ENCODE peak calls at places on chromosomes 12 and 14, in five cellular contexts. M, L, U, V and D are unnamed samples.

GRCh38 chr14:74049886-74050495 is 30.8 kb downstream of the BBOF1 start:
- DNase-seq in M (no peak), L (no peak), U (peak; percentile 22), V (no peak), D (no peak)

GRCh38 chr14:49549881-49550280 is 36.3 kb downstream of the RPS29 start:
- DNase-seq in M (no peak), L (no peak), U (no peak), V (peak; percentile 14), D (no peak)

GRCh38 chr12:70074510-70074909 is 168.7 kb upstream of the CNOT2 start:
- DNase-seq in M (no peak), L (no peak), U (no peak), V (no peak), D (no peak)

GRCh38 chr14:21096889-21097615 is 1.4 kb downstream of the ZNF219 start:
- DNase-seq in M (no peak), L (no peak), U (peak; percentile 24), V (no peak), D (peak; percentile 29)

GRCh38 chr12:105109465-105110212 is 2.1 kb downstream of the WASHC4 start:
- DNase-seq in M (no peak), L (no peak), U (peak; percentile 51), V (no peak), D (no peak)

GRCh38 chr12:69161835-69162234 is 77.5 kb upstream of the CPSF6 start:
- DNase-seq in M (no peak), L (peak; percentile 86), U (peak; percentile 66), V (no peak), D (no peak)

GRCh38 chr14:101228949-101229541 is 325.5 kb upstream of the RTL1 start:
- DNase-seq in M (peak; percentile 33), L (no peak), U (no peak), V (no peak), D (no peak)

GRCh38 chr12:92973614-92974013 is 44.5 kb upstream of the EEA1 start:
- DNase-seq in M (no peak), L (no peak), U (peak; percentile 22), V (peak; percentile 54), D (no peak)

GRCh38 chr12:74782086-74782485 is 244.5 kb downstream of the ATXN7L3B start:
- DNase-seq in M (no peak), L (no peak), U (no peak), V (no peak), D (no peak)

GRCh38 chr14:49424436-49425331 is 161.5 kb downstream of the RPS29 start:
- DNase-seq in M (no peak), L (no peak), U (no peak), V (no peak), D (no peak)

GRCh38 chr12:123005081-123005626 is 24.7 kb downstream of the ARL6IP4 start:
- DNase-seq in M (no peak), L (no peak), U (no peak), V (no peak), D (no peak)

GRCh38 chr14:20609215-20610001 is 18.2 kb upstream of the RNASE12 start:
- DNase-seq in M (peak; percentile 80), L (peak; percentile 91), U (peak; percentile 79), V (peak; percentile 77), D (peak; percentile 97)

GRCh38 chr12:31491819-31492598 is 98.9 kb downstream of the DENND5B start:
- DNase-seq in M (no peak), L (no peak), U (no peak), V (peak; percentile 71), D (no peak)

GRCh38 chr12:65765436-65765813 is 58.9 kb upstream of the HMGA2 start:
- DNase-seq in M (no peak), L (no peak), U (no peak), V (no peak), D (no peak)

GRCh38 chr14:63212776-63213500 is 8.7 kb downstream of the RHOJ start:
- DNase-seq in M (no peak), L (no peak), U (no peak), V (no peak), D (no peak)

GRCh38 chr12:11839093-11839641 is 189.7 kb downstream of the ETV6 start:
- DNase-seq in M (no peak), L (no peak), U (no peak), V (no peak), D (no peak)

GRCh38 chr14:95471526-95472304 is 44.7 kb downstream of the SYNE3 start:
- DNase-seq in M (no peak), L (no peak), U (no peak), V (no peak), D (no peak)

GRCh38 chr12:104342635-104343249 is 39.2 kb downstream of the EID3 start:
- DNase-seq in M (no peak), L (no peak), U (no peak), V (no peak), D (no peak)

GRCh38 chr14:24080888-24081738 is 9.8 kb downstream of the CPNE6 start:
- DNase-seq in M (peak; percentile 61), L (peak; percentile 65), U (peak; percentile 91), V (no peak), D (peak; percentile 68)

GRCh38 chr12:69284131-69284530 is 44.8 kb downstream of the CPSF6 start:
- DNase-seq in M (peak; percentile 66), L (peak; percentile 86), U (peak; percentile 15), V (peak; percentile 31), D (no peak)

GRCh38 chr14:38839743-38840375 is 263.2 kb downstream of the SEC23A start:
- DNase-seq in M (no peak), L (no peak), U (no peak), V (no peak), D (no peak)

GRCh38 chr12:51183816-51184215 is 10.9 kb upstream of the TFCP2 start:
- DNase-seq in M (no peak), L (peak; percentile 52), U (no peak), V (peak; percentile 23), D (peak; percentile 22)

GRCh38 chr14:20179880-20180279 is 10.8 kb upstream of the OR11G2 start:
- DNase-seq in M (no peak), L (no peak), U (no peak), V (no peak), D (no peak)

GRCh38 chr14:55662757-55663156 is 82.8 kb downstream of the KTN1 start:
- DNase-seq in M (no peak), L (no peak), U (no peak), V (no peak), D (no peak)